ENCODE peak calls at places on chromosomes 13 and 19, in nine cellular contexts. C is SK-N-SH, Y is H1, S is upper lobe of left lung, U is stomach, D is GM12878, J is K562, E is HepG2, A is transverse colon. R is an unnamed sample.

GRCh38 chr13:35965226-35965927 is 165.8 kb downstream of the DCLK1 start:
- DNase-seq in C (peak; percentile 74), Y (no peak), S (no peak), U (no peak), D (no peak), J (no peak), E (no peak), A (no peak), R (no peak)

GRCh38 chr13:64078025-64078424 is 2662.4 kb upstream of the PCDH20 start:
- DNase-seq in C (peak; percentile 3), Y (no peak), S (no peak), U (no peak), D (no peak), J (no peak), E (peak; percentile 72), A (no peak), R (no peak)

GRCh38 chr19:31979949-31980670 is 365.3 kb upstream of the ZNF507 start:
- DNase-seq in C (no peak), Y (peak; percentile 16), S (no peak), U (no peak), D (no peak), J (no peak), E (no peak), A (no peak), R (peak; percentile 18)

GRCh38 chr13:25232937-25233515 is 54.3 kb downstream of the MTMR6 start:
- DNase-seq in C (peak; percentile 55), Y (no peak), S (no peak), U (no peak), D (no peak), J (peak; percentile 23), E (peak; percentile 41), A (no peak), R (no peak)

GRCh38 chr13:59776924-59777690 is 386.6 kb downstream of the DIAPH3 start:
- DNase-seq in C (no peak), Y (no peak), S (no peak), U (no peak), D (peak; percentile 17), J (no peak), E (no peak), A (no peak), R (no peak)

GRCh38 chr19:58551577-58552471 is 3.1 kb downstream of the CHMP2A start:
- DNase-seq in C (no peak), Y (no peak), S (no peak), U (no peak), D (no peak), J (no peak), E (no peak), A (no peak), R (no peak)

GRCh38 chr19:17205237-17206140 is 9.7 kb upstream of the USE1 start:
- DNase-seq in C (peak; percentile 74), Y (peak; percentile 80), S (peak; percentile 77), U (peak; percentile 84), D (no peak), J (peak; percentile 72), E (peak; percentile 55), A (peak; percentile 82), R (no peak)

GRCh38 chr19:58033741-58034475 is at the start of gene ZSCAN1:
- DNase-seq in C (peak; percentile 92), Y (peak; percentile 96), S (peak; percentile 48), U (peak; percentile 40), D (no peak), J (no peak), E (no peak), A (peak; percentile 66), R (peak; percentile 73)

GRCh38 chr19:6417713-6418561 is 6.7 kb downstream of the KHSRP start:
- DNase-seq in C (peak; percentile 84), Y (peak; percentile 65), S (no peak), U (no peak), D (no peak), J (no peak), E (no peak), A (no peak), R (no peak)

GRCh38 chr13:83211301-83211700 is 671.0 kb downstream of the SLITRK1 start:
- DNase-seq in C (no peak), Y (no peak), S (no peak), U (no peak), D (no peak), J (no peak), E (no peak), A (no peak), R (no peak)
- TF ChIP-seq EP300 in C (no peak), Y (no peak), S (no peak), U (no peak), D (no peak), J (no peak), E (no peak), A (no peak), R (no peak)

DNA sequence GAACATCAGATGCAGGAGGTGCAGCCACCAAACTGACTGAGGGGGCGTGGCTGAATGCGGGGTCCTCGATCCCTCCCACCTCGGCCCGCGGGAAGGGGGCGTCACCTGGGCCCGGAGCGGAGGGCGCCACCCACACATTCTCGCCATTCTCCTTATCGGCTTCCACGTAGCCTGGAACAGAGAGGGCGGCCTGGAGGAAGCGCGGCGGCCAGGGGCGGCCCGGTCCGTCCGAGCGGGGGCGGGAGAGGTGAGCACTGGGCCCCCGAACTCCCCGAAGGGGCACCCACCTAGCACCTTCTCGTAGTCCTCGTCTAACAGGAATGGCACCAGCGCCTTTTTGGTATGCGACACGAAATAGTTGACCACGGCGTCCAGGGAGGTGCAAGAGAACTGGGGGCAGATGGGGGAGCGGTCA is 11.8 kb downstream of the STAP2 start:
- DNase-seq in C (peak; percentile 75), Y (peak; percentile 89), S (no peak), U (no peak), D (no peak), J (peak; percentile 86), E (no peak), A (no peak), R (no peak)
- TF ChIP-seq POLR2AphosphoS5 in C (no peak), Y (no peak), S (no peak), U (no peak), D (no peak), J (no peak), E (no peak), A (no peak), R (no peak)

DNA sequence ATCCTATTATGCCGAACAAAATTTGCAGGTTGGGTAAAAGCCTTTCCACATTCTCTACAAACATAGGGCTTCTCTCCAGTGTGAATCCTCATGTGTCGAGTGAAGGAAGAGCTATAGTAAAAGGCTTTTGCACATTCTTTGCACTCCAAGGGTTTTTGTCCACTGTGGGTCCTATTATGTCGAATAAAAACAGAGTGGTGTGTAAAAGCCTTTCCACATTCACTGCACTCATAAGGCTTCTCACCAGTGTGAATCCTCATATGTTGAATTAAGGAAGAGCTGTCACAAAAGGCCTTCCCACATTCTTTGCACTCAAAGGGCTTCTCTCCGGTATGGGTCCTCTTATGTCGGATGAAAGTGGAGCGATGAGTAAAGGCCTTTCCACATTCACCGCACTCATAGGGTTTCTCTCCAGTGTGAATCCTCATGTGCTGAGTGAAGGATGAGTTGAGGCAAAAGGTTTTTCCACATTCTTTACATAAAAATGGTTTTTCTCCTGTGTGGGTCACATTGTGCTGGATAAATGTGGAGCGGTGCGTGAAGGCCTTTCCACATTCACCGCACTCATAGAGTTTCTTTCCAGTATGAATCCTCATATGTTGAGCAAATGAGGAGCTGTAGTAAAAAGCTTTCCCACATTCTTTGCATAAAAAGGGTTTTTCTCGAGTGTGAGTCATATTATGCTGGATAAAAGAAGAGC is 13.6 kb downstream of the ZNF599 start:
- DNase-seq in C (no peak), Y (peak; percentile 10), S (no peak), U (no peak), D (no peak), J (no peak), E (no peak), A (no peak), R (no peak)
- H3K9me3 ChIP-seq in C (peaks cover 33% of the 10 kb centered on the region), Y (peaks cover 58% of the 10 kb centered on the region), S (peaks cover 91% of the 10 kb centered on the region), U (peaks cover 100% of the 10 kb centered on the region), D (peaks cover 23% of the 10 kb centered on the region), J (peaks cover 16% of the 10 kb centered on the region), E (peaks cover 97% of the 10 kb centered on the region), A (peaks cover 90% of the 10 kb centered on the region), R (peaks cover 71% of the 10 kb centered on the region)

DNA sequence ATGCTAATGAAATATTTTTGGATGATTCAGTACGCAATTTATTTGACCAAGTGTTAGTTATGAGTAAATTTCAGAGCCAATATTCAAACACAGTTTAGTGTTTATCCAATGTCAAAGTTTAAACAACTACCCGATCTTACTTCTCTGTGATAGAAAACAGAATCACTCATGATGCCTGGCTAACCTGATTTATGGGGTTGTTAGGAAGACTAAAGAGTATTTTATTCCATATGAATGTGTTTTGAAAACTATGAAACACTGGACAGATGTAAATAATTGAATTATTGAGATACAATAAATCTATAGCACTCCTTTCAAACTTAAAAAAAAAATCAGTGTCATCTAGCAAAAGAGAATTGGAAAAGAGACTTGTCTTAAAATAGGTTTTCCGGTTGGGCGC is 1181.8 kb downstream of the EFNB2 start:
- DNase-seq in C (no peak), Y (no peak), S (no peak), U (no peak), D (no peak), J (no peak), E (no peak), A (no peak), R (no peak)
- TF ChIP-seq EP300 in C (peak; percentile 76), Y (no peak), S (no peak), U (no peak), D (no peak), J (no peak), E (no peak), A (no peak), R (no peak)

GRCh38 chr19:20051841-20052768 is 12.8 kb upstream of the ZNF682 start:
- DNase-seq in C (peak; percentile 86), Y (peak; percentile 91), S (peak; percentile 99), U (peak; percentile 97), D (peak; percentile 17), J (no peak), E (peak; percentile 92), A (peak; percentile 95), R (peak; percentile 95)
- TF ChIP-seq POLR2AphosphoS5 in C (peak; percentile 12), Y (peak; percentile 79), S (peak; percentile 59), U (peak; percentile 62), D (no peak), J (no peak), E (no peak), A (peak; percentile 71), R (peak; percentile 50)

DNA sequence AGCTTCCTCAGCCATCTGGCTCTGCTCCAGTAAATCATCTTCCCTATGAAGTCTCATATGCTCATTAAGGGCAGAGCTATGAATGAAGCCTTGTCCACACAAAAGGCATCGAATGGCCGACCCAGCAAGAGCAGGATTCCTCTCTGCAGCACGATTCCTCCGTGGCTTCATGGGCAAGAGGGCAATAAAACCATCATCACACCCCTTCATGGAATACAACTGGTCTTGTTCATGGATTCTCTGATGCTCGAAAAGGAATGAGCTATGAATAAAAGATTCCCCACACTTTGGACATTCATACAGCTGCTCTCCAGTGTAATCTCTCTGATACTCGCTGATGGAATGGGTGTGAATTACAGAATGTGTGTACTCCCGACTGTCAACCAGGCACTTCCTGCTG is 25.9 kb downstream of the PEG3 start:
- DNase-seq in C (no peak), Y (no peak), S (no peak), U (no peak), D (no peak), J (no peak), E (no peak), A (no peak), R (no peak)
- H3K9me3 ChIP-seq in C (peaks cover 4% of the 10 kb centered on the region), Y (peaks cover 80% of the 10 kb centered on the region), S (peaks cover 3% of the 10 kb centered on the region), U (peaks cover 30% of the 10 kb centered on the region), D (no peaks in the 10 kb centered on the region), J (no peaks in the 10 kb centered on the region), E (no peaks in the 10 kb centered on the region), A (peaks cover 4% of the 10 kb centered on the region), R (no peaks in the 10 kb centered on the region)